ENCODE peak calls at places on chromosomes 2 and 18, in eight cellular contexts. B, S, C, K, Q, F, Y and E are unnamed samples.
A peak's percentile ranks its signal among the peaks of the same experiment; 100 is the strongest.

GRCh38 chr18:59460060-59460395 is 101.0 kb upstream of the LMAN1 start:
- DNase-seq in Y (peak; percentile 41), C (no peak), B (no peak), K (no peak), S (no peak), Q (no peak), F (no peak), E (no peak)

GRCh38 chr2:113854970-113855740 is 34.7 kb upstream of the ACTR3 start:
- DNase-seq in F (no peak), C (no peak), B (no peak), K (no peak), Y (no peak), Q (no peak), S (no peak), E (no peak)

GRCh38 chr2:128362186-128362888 is 43.7 kb upstream of the HS6ST1 start:
- DNase-seq in S (no peak), Y (no peak), Q (no peak), C (no peak), K (no peak), F (no peak), B (no peak), E (no peak)

GRCh38 chr2:144332356-144333143 is 187.4 kb downstream of the ZEB2 start:
- DNase-seq in C (peak; percentile 88), Q (peak; percentile 87), B (peak; percentile 45), S (peak; percentile 97), Y (peak; percentile 93), F (peak; percentile 92), K (peak; percentile 94), E (peak; percentile 97)

GRCh38 chr18:12256946-12257345 is 2.8 kb downstream of the CIDEA start:
- DNase-seq in Y (no peak), S (peak; percentile 54), Q (no peak), C (no peak), B (no peak), F (no peak), K (no peak), E (no peak)

GRCh38 chr18:57434177-57434535 is 1.0 kb upstream of the ONECUT2 start:
- DNase-seq in F (no peak), Y (no peak), C (no peak), B (no peak), S (no peak), Q (no peak), K (peak; percentile 20), E (no peak)

GRCh38 chr2:178211943-178212342 is 17.6 kb downstream of the OSBPL6 start:
- DNase-seq in S (no peak), B (no peak), F (no peak), Q (peak; percentile 14), C (no peak), Y (no peak), K (no peak), E (no peak)

GRCh38 chr2:69300650-69301049 is 86.4 kb downstream of the GFPT1 start:
- DNase-seq in Q (no peak), Y (no peak), K (no peak), F (no peak), S (no peak), B (no peak), C (no peak), E (no peak)

GRCh38 chr2:230575640-230576324 is 136.9 kb upstream of the CAB39 start:
- DNase-seq in K (no peak), Y (no peak), B (no peak), C (peak; percentile 52), F (no peak), Q (no peak), S (no peak), E (no peak)

GRCh38 chr2:134668821-134669220 is 50.0 kb downstream of the TMEM163 start:
- DNase-seq in C (peak; percentile 73), F (no peak), K (peak; percentile 34), Y (no peak), B (no peak), Q (no peak), S (no peak), E (no peak)

GRCh38 chr18:54769526-54770464 is 58.5 kb upstream of the RAB27B start:
- DNase-seq in C (no peak), Y (no peak), Q (no peak), S (no peak), B (no peak), F (no peak), K (no peak), E (no peak)

GRCh38 chr2:231925303-231926179 is 655 bp downstream of the NPPC start:
- DNase-seq in Q (peak; percentile 62), B (peak; percentile 27), S (peak; percentile 92), C (peak; percentile 81), F (peak; percentile 59), K (peak; percentile 88), Y (peak; percentile 94), E (peak; percentile 92)

GRCh38 chr2:209818939-209819338 is 47.3 kb downstream of the UNC80 start:
- DNase-seq in Y (no peak), C (no peak), K (no peak), F (no peak), S (no peak), B (no peak), Q (no peak), E (no peak)

GRCh38 chr2:40165503-40165867 is 286.4 kb downstream of the SLC8A1 start:
- DNase-seq in C (no peak), B (no peak), K (no peak), S (no peak), Y (no peak), F (no peak), Q (no peak), E (no peak)

GRCh38 chr2:3864943-3865664 is 161.7 kb downstream of the DCDC2C start:
- DNase-seq in S (no peak), K (no peak), Y (no peak), B (no peak), C (no peak), F (no peak), Q (no peak), E (no peak)

GRCh38 chr18:50659091-50660003 is 99.5 kb downstream of the MAPK4 start:
- DNase-seq in S (peak; percentile 57), F (no peak), B (no peak), Y (peak; percentile 78), K (no peak), Q (no peak), C (no peak), E (peak; percentile 74)

GRCh38 chr2:45067859-45068642 is 58.8 kb upstream of the SIX2 start:
- DNase-seq in C (no peak), S (peak; percentile 53), F (no peak), Q (no peak), B (no peak), K (no peak), Y (peak; percentile 38), E (peak; percentile 15)

GRCh38 chr2:207227749-207228145 is 62.0 kb upstream of the KLF7 start:
- DNase-seq in F (no peak), Q (peak; percentile 77), C (no peak), B (no peak), S (no peak), Y (no peak), K (no peak), E (no peak)

GRCh38 chr2:197152451-197153228 is 157.9 kb downstream of the ANKRD44 start:
- DNase-seq in Y (peak; percentile 24), C (no peak), B (peak; percentile 73), F (peak; percentile 53), Q (no peak), K (peak; percentile 45), S (peak; percentile 51), E (no peak)

GRCh38 chr2:135650721-135651120 is 90.9 kb upstream of the UBXN4 start:
- DNase-seq in Y (no peak), F (no peak), Q (no peak), K (no peak), B (no peak), C (no peak), S (no peak), E (no peak)

GRCh38 chr2:234626566-234627130 is 129.8 kb upstream of the ARL4C start:
- DNase-seq in F (no peak), C (no peak), Y (no peak), B (no peak), K (no peak), S (no peak), Q (no peak), E (no peak)